ENCODE peak calls at places on chromosomes 2 and 18, in six cellular contexts. E, J, X, C, G and Z are unnamed samples.

GRCh38 chr2:73071452-73072399 is at the start of gene SFXN5:
- DNase-seq in E (peak), X (peak), G (peak), J (peak), C (peak), Z (peak)

GRCh38 chr2:18842836-18843235 is 253.5 kb upstream of the NT5C1B start:
- DNase-seq in E (no peak), J (no peak), C (no peak), G (no peak), X (no peak), Z (no peak)

GRCh38 chr2:46666044-46666662 is 186.8 kb downstream of the TMEM247 start:
- DNase-seq in C (no peak), E (no peak), J (no peak), G (no peak), X (no peak), Z (no peak)

GRCh38 chr2:242011991-242012764 is 142.6 kb downstream of the RTP5 start:
- DNase-seq in G (no peak), C (no peak), E (no peak), J (no peak), X (no peak), Z (no peak)

GRCh38 chr2:17574406-17575073 is 34.0 kb downstream of the VSNL1 start:
- DNase-seq in X (no peak), J (no peak), G (no peak), C (no peak), E (no peak), Z (no peak)

GRCh38 chr2:28624798-28625701 is 126.6 kb upstream of the PPP1CB start:
- DNase-seq in X (peak), J (peak), G (no peak), C (peak), E (no peak), Z (no peak)

GRCh38 chr2:23632831-23633395 is 247.9 kb downstream of the KLHL29 start:
- DNase-seq in C (no peak), G (no peak), E (no peak), X (no peak), J (no peak), Z (no peak)

GRCh38 chr2:135299656-135300244 is 231.3 kb downstream of the ZRANB3 start:
- DNase-seq in C (peak), J (no peak), X (no peak), G (no peak), E (no peak), Z (no peak)

GRCh38 chr2:209334188-209335017 is 89.4 kb upstream of the MAP2 start:
- DNase-seq in X (no peak), J (peak), C (peak), E (peak), G (peak), Z (peak)

GRCh38 chr2:160918909-160919503 is 241.2 kb upstream of the TANK start:
- DNase-seq in G (no peak), X (peak), C (peak), E (no peak), J (peak), Z (peak)

GRCh38 chr2:8247905-8248622 is 433.8 kb upstream of the ID2 start:
- DNase-seq in C (peak), J (peak), X (no peak), G (no peak), E (no peak), Z (no peak)

GRCh38 chr2:61425605-61426155 is 45.2 kb downstream of the USP34 start:
- DNase-seq in E (no peak), J (no peak), C (no peak), X (no peak), G (no peak), Z (no peak)

GRCh38 chr2:239288951-239289481 is 111.8 kb downstream of the HDAC4 start:
- DNase-seq in J (no peak), E (no peak), C (peak), G (no peak), X (peak), Z (peak)

GRCh38 chr2:80517301-80517700 is 212.7 kb upstream of the LRRTM1 start:
- DNase-seq in X (no peak), G (no peak), C (peak), E (no peak), J (no peak), Z (no peak)

GRCh38 chr2:229927817-229928321 is 5.6 kb downstream of the FBXO36 start:
- DNase-seq in G (no peak), E (no peak), C (peak), X (no peak), J (no peak), Z (no peak)

GRCh38 chr2:79887747-79888374 is 375.0 kb downstream of the CTNNA2 start:
- DNase-seq in E (peak), J (peak), G (peak), X (no peak), C (peak), Z (no peak)

GRCh38 chr2:178873912-178874311 is 66.7 kb upstream of the TTN start:
- DNase-seq in C (no peak), G (no peak), E (no peak), X (no peak), J (no peak), Z (no peak)

GRCh38 chr2:86396304-86396785 is 44.8 kb upstream of the KDM3A start:
- DNase-seq in X (no peak), C (no peak), G (peak), J (no peak), E (no peak), Z (no peak)

GRCh38 chr2:1546023-1546591 is 132.8 kb downstream of the TPO start:
- DNase-seq in J (peak), X (no peak), E (no peak), G (peak), C (peak), Z (peak)

GRCh38 chr2:197196737-197197136 is 113.8 kb downstream of the ANKRD44 start:
- DNase-seq in E (no peak), G (no peak), C (no peak), X (no peak), J (no peak), Z (no peak)

GRCh38 chr2:172943563-172943962 is 132.1 kb upstream of the MAP3K20 start:
- DNase-seq in C (no peak), G (no peak), E (no peak), X (no peak), J (no peak), Z (no peak)

GRCh38 chr18:58977223-58977622 is 112.5 kb downstream of the ZNF532 start:
- DNase-seq in J (no peak), G (peak), X (no peak), E (no peak), C (no peak), Z (no peak)

GRCh38 chr2:89811295-89811694 is 1119.8 kb downstream of the RPIA start:
- DNase-seq in J (no peak), C (no peak), G (no peak), E (no peak), X (no peak), Z (no peak)

GRCh38 chr2:106094101-106094860 is 99.8 kb downstream of the UXS1 start:
- DNase-seq in G (no peak), C (no peak), X (peak), E (no peak), J (no peak), Z (no peak)

GRCh38 chr2:45496869-45497268 is 114.2 kb downstream of the SRBD1 start:
- DNase-seq in J (no peak), G (no peak), C (peak), X (no peak), E (no peak), Z (no peak)

GRCh38 chr2:142754182-142754581 is 123.3 kb upstream of the KYNU start:
- DNase-seq in X (no peak), J (no peak), C (no peak), E (no peak), G (no peak), Z (no peak)

GRCh38 chr18:59172664-59173249 is 33.1 kb downstream of the SEC11C start:
- DNase-seq in E (no peak), J (no peak), C (no peak), G (no peak), X (no peak), Z (no peak)

GRCh38 chr2:225865468-225865867 is 466.0 kb downstream of the NYAP2 start:
- DNase-seq in E (no peak), C (peak), J (no peak), X (no peak), G (no peak), Z (no peak)